ENCODE peak calls at places on chromosomes 13 and 19, in seven cellular contexts. E is CD8-positive, alpha-beta memory T cell; P is heart left ventricle; V is body of pancreas; R is right atrium auricular region; T is mammary epithelial cell; W is ovary. Z is an unnamed sample. For H3K27me3 and H3K36me3, the result is how much of the 10 kb centered on the place peaks cover.

GRCh38 chr19:45340232-45340898 is at the start of gene KLC3:
- DNase-seq in E (no peak), P (no peak), R (no peak), W (no peak), T (peak), V (peak), Z (peak)

GRCh38 chr13:99743079-99743478 is 228.5 kb downstream of the ZIC5 start:
- DNase-seq in E (no peak), W (no peak), R (no peak), T (no peak), V (no peak), P (no peak), Z (no peak)

GRCh38 chr19:56176881-56177280 is 1.1 kb downstream of the GALP start:
- DNase-seq in E (no peak), T (no peak), V (no peak), P (no peak), R (no peak), W (no peak), Z (no peak)

GRCh38 chr13:114067381-114067885 is 65.0 kb downstream of the RASA3 start:
- DNase-seq in P (no peak), V (no peak), T (peak), W (no peak), R (no peak), E (peak), Z (no peak)

GRCh38 chr19:47404334-47405196 is 14.8 kb downstream of the MEIS3 start:
- DNase-seq in W (no peak), P (no peak), T (no peak), R (no peak), E (no peak), V (no peak), Z (peak)

GRCh38 chr13:100584901-100585300 is 3.7 kb downstream of the GGACT start:
- DNase-seq in T (no peak), E (no peak), W (no peak), R (no peak), V (no peak), P (no peak), Z (no peak)

GRCh38 chr19:48415395-48415794 is 21.9 kb downstream of the GRIN2D start:
- DNase-seq in E (peak), W (peak), P (peak), R (peak), V (peak), T (peak), Z (peak)

GRCh38 chr13:107421951-107422350 is 793.4 kb downstream of the LIG4 start:
- DNase-seq in R (no peak), E (no peak), P (no peak), T (no peak), W (no peak), V (no peak), Z (no peak)

GRCh38 chr19:34248941-34249340 is 5.4 kb upstream of the GARRE1 start:
- DNase-seq in W (no peak), V (no peak), T (no peak), R (no peak), E (no peak), P (no peak), Z (no peak)

GRCh38 chr19:31438401-31439269 is 89.4 kb upstream of the TSHZ3 start:
- DNase-seq in P (no peak), E (no peak), W (no peak), V (no peak), R (peak), T (peak), Z (no peak)

GRCh38 chr13:32224916-32225315 is 90.2 kb downstream of the ZAR1L start:
- DNase-seq in P (no peak), W (no peak), E (no peak), T (no peak), R (no peak), V (no peak), Z (no peak)

GRCh38 chr13:60754691-60755090 is 357.7 kb downstream of the TDRD3 start:
- DNase-seq in R (no peak), W (no peak), E (no peak), P (no peak), V (no peak), T (no peak), Z (no peak)

GRCh38 chr13:49240017-49240416 is 7.7 kb upstream of the CDADC1 start:
- DNase-seq in V (no peak), T (peak), P (no peak), W (no peak), E (peak), R (no peak), Z (peak)

GRCh38 chr13:60152904-60153303 is 10.8 kb downstream of the DIAPH3 start:
- DNase-seq in W (no peak), E (no peak), R (no peak), P (no peak), T (no peak), V (no peak), Z (no peak)

GRCh38 chr13:33004454-33004853 is 11.8 kb upstream of the KL start:
- DNase-seq in V (no peak), T (no peak), E (no peak), P (peak), W (no peak), R (no peak), Z (no peak)

GRCh38 chr13:31090921-31091624 is 70.6 kb downstream of the HSPH1 start:
- DNase-seq in P (no peak), E (no peak), T (no peak), R (no peak), V (no peak), W (no peak), Z (no peak)

GRCh38 chr19:35347171-35347929 is at the start of gene FFAR1:
- DNase-seq in W (peak), P (peak), V (no peak), E (no peak), R (no peak), T (no peak), Z (peak)

GRCh38 chr13:105678072-105678471 is 857.4 kb downstream of the EFNB2 start:
- DNase-seq in E (no peak), W (no peak), P (no peak), T (no peak), V (no peak), R (no peak), Z (no peak)

GRCh38 chr19:30381366-30381765 is 9.2 kb downstream of the ZNF536 start:
- DNase-seq in T (no peak), E (no peak), R (no peak), W (no peak), V (no peak), P (no peak), Z (no peak)

GRCh38 chr13:25846227-25846984 is 205.4 kb downstream of the SHISA2 start:
- DNase-seq in V (no peak), R (no peak), W (no peak), E (no peak), P (no peak), T (peak), Z (no peak)

GRCh38 chr19:33819875-33820781 is 23.5 kb downstream of the KCTD15 start:
- DNase-seq in E (no peak), T (peak), P (peak), W (peak), R (peak), V (peak), Z (peak)

GRCh38 chr13:113917096-113917495 is 53.2 kb upstream of the GAS6 start:
- DNase-seq in R (peak), T (no peak), V (no peak), P (no peak), E (no peak), W (peak), Z (no peak)

GRCh38 chr19:52662631-52663030 is 24.5 kb upstream of the ZNF83 start:
- DNase-seq in R (no peak), P (no peak), E (no peak), T (peak), W (no peak), V (no peak), Z (no peak)

GRCh38 chr19:13281567-13282291 is 131.5 kb downstream of the IER2 start:
- DNase-seq in R (no peak), T (no peak), P (no peak), V (no peak), E (no peak), W (no peak), Z (peak)

GRCh38 chr19:21691656-21692055 is 75.7 kb downstream of the ZNF100 start:
- DNase-seq in R (no peak), E (no peak), W (peak), T (no peak), V (no peak), P (no peak), Z (no peak)

GRCh38 chr13:74074723-74075122 is 59.5 kb downstream of the KLF12 start:
- DNase-seq in E (no peak), T (peak), V (no peak), W (no peak), P (no peak), R (no peak), Z (no peak)

GRCh38 chr19:38564981-38565685 is 52.6 kb downstream of the MAP4K1 start:
- DNase-seq in R (no peak), T (no peak), V (no peak), W (no peak), P (no peak), E (peak), Z (peak)
- H3K4me3 ChIP-seq in R (no peak), T (no peak), V (no peak), W (no peak), P (peak), E (no peak), Z (no peak)

GRCh38 chr13:75329723-75330122 is 152.2 kb downstream of the TBC1D4 start:
- DNase-seq in V (no peak), T (peak), E (no peak), P (no peak), R (no peak), W (no peak), Z (no peak)

GRCh38 chr13:75324413-75324940 is 157.5 kb downstream of the TBC1D4 start:
- DNase-seq in P (no peak), T (no peak), W (no peak), E (no peak), V (no peak), R (no peak), Z (no peak)

GRCh38 chr13:75327132-75327505 is 154.8 kb downstream of the TBC1D4 start:
- DNase-seq in E (no peak), V (no peak), R (no peak), T (no peak), P (no peak), W (no peak), Z (no peak)

GRCh38 chr13:75329097-75329496 is 152.9 kb downstream of the TBC1D4 start:
- DNase-seq in P (no peak), E (no peak), V (no peak), T (no peak), W (no peak), R (no peak), Z (no peak)

GRCh38 chr13:75326173-75327131 is 155.5 kb downstream of the TBC1D4 start:
- DNase-seq in P (no peak), E (peak), R (no peak), W (peak), V (no peak), T (peak), Z (no peak)
- H3K27me3 ChIP-seq in P (under half), E (under half), R (under half), W (under half), V (under half), T (under half), Z (under half)

GRCh38 chr13:41465965-41466364 is 8.6 kb downstream of the RGCC start:
- DNase-seq in R (no peak), V (no peak), P (no peak), W (no peak), E (peak), T (no peak), Z (no peak)
- H3K36me3 ChIP-seq in R (under half), V (under half), P (under half), W (under half), E (under half), T (under half), Z (under half)

GRCh38 chr19:3522421-3523360 is 16.3 kb upstream of the TEKTIP1 start:
- DNase-seq in W (peak), V (no peak), P (no peak), R (no peak), T (no peak), E (no peak), Z (no peak)

GRCh38 chr19:3525052-3525451 is 13.9 kb upstream of the TEKTIP1 start:
- DNase-seq in E (no peak), W (no peak), T (no peak), P (no peak), V (no peak), R (no peak), Z (no peak)

GRCh38 chr19:3524075-3524842 is 14.7 kb upstream of the TEKTIP1 start:
- DNase-seq in W (no peak), E (no peak), T (no peak), P (no peak), V (no peak), R (no peak), Z (no peak)

GRCh38 chr19:3521104-3521445 is 15.0 kb downstream of the FZR1 start:
- DNase-seq in W (no peak), E (no peak), R (no peak), T (no peak), P (no peak), V (no peak), Z (no peak)

DNA sequence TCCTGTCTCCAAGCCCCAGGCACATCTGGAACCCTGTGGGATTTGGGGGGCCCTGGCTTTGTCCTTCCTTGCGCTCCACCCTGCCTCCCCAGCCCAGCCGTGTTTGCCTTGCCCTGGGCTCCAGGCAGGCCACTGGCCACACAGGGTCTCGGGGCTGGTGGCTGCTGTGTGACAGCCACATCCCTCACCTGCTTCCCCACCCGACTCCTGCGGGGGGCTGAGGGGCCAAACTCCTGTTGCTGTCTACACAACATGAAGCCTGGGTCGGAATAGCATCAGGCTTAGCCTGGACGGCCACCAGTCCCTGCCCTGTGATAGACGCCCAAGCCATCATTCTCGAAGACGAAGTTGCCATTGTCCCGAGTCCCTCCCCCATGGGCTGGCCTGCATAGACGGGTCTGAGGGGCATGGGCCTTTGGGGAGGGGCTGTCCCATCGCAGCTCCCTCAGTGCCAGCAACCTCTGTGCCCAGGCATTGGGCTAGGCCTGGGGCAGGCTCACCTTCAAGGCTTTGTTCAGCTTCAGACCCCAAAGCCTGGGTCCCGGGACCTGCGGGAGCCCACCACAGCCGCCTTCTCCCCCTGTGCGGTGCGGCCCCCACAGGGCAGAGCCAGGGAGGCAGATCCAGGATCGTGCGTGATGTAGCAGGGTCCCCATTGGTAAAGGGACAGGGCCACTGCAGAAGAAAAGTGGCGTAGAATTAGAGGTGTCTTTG is 15.5 kb upstream of the TEKTIP1 start:
- DNase-seq in E (no peak), R (no peak), T (no peak), V (no peak), W (no peak), P (no peak), Z (no peak)
- H3K4me3 ChIP-seq in E (no peak), R (no peak), T (no peak), V (no peak), W (no peak), P (no peak), Z (no peak)